ENCODE peak calls at places on chromosomes 6 and 20, in four cellular contexts. D is CD8-positive, alpha-beta T cell; B is right cardiac atrium; Z is Peyer's patch. Y is an unnamed sample. For H3K9me3, the result is how much of the 10 kb centered on the place peaks cover.

GRCh38 chr6:22825210-22825609 is 255.8 kb downstream of the HDGFL1 start:
- DNase-seq in Z (no peak), D (no peak), B (no peak), Y (no peak)

GRCh38 chr6:42702200-42702599 is 20.2 kb downstream of the PRPH2 start:
- DNase-seq in B (no peak), D (no peak), Z (no peak), Y (no peak)

GRCh38 chr6:63740709-63741108 is 105.1 kb downstream of the PHF3 start:
- DNase-seq in B (no peak), D (no peak), Z (no peak), Y (no peak)

GRCh38 chr6:29968130-29968529 is 25.8 kb downstream of the HLA-A start:
- DNase-seq in Z (no peak), D (no peak), B (no peak), Y (no peak)

GRCh38 chr6:7542065-7542877 is 800 bp downstream of the DSP start:
- DNase-seq in B (peak), Z (peak), D (no peak), Y (peak)

GRCh38 chr20:2799271-2799670 is 1.2 kb downstream of the CPXM1 start:
- DNase-seq in D (no peak), B (no peak), Z (no peak), Y (no peak)

GRCh38 chr6:109690373-109690739 is 646 bp downstream of the AK9 start:
- DNase-seq in Z (peak), D (peak), B (peak), Y (peak)

GRCh38 chr6:113350521-113350920 is 506.6 kb upstream of the MARCKS start:
- DNase-seq in D (no peak), Z (no peak), B (no peak), Y (no peak)

GRCh38 chr20:47498606-47499005 is 3.1 kb upstream of the NCOA3 start:
- DNase-seq in Z (peak), D (no peak), B (no peak), Y (no peak)

DNA sequence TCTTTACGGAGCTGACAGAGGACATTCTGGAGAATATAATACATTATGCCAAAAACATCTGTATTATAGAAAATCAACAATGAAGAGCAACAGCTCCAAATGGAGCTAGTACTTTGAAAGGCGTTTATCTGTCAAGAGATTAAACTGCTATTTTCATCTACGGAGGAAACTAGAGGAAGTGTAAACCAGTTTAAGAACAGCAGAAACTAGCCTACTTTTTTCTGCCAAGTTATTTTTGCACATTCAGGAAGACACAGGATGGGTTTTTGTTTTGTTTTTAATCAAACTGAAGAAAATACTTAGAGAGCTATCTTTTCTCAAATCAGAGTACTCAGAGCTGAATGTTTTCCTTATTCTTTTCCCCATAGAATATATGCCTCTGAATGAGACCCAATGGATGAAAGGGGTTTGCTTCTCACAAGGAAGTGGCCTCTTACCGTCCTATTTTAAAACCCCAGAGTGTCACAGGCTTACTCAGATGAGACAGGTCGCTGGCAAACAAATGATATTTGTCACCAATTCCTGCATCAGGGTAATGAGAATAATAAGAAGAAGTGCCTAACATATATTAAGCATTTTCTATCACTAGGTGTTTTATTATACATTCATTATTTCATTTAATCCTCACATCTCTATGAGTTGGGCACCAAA is 538.5 kb downstream of the CD83 start:
- DNase-seq in Z (no peak), B (no peak), D (no peak), Y (no peak)
- H3K9me3 ChIP-seq in Z (under half), B (under half), D (under half), Y (under half)

GRCh38 chr20:33868571-33868970 is 57.4 kb downstream of the CHMP4B start:
- DNase-seq in Z (no peak), B (no peak), D (no peak), Y (no peak)
- H3K9me3 ChIP-seq in Z (under half), B (under half), D (under half), Y (under half)

DNA sequence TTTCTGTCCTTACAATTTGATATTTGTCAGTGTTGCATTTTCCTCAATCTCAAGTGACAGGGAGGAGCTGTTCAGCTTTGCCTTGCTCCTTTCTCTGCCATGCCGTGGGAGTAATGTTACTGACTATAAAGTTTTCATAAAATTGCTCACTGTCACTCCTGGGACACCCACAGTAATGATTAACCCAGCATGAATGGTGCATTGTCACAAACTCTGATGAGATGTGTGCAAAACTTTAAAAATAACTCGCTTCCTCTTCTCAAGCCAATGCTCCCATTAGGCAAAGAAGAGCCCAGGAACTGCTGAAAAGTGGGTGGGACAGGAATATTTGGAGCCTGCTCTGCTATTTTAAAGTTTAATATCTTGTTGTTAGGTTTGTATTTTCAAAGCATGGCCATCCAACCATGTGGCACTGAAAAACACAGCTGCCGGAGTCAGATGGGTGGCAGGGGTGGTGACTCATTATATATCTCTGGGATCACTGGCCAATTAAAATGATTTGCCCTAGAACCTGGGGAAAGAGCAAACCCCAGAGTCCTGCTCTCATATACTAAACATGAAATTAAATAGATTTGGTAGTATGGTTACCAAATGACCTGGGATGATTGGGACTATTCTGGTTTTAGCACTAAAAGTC is 260.1 kb downstream of the BTBD3 start:
- DNase-seq in D (no peak), B (no peak), Z (peak), Y (no peak)
- H3K9me3 ChIP-seq in D (under half), B (under half), Z (under half), Y (under half)

GRCh38 chr20:20395856-20396600 is 28.1 kb downstream of the INSM1 start:
- DNase-seq in Z (no peak), D (no peak), B (no peak), Y (no peak)
- H3K9me3 ChIP-seq in Z (under half), D (under half), B (under half), Y (under half)

GRCh38 chr20:60808701-60809100 is 443.4 kb upstream of the CDH4 start:
- DNase-seq in B (no peak), D (no peak), Z (no peak), Y (no peak)

GRCh38 chr20:60810561-60810960 is 441.5 kb upstream of the CDH4 start:
- DNase-seq in Z (no peak), D (no peak), B (no peak), Y (no peak)

GRCh38 chr20:60815656-60816055 is 436.4 kb upstream of the CDH4 start:
- DNase-seq in Z (no peak), D (no peak), B (no peak), Y (no peak)

GRCh38 chr20:60813066-60813465 is 439.0 kb upstream of the CDH4 start:
- DNase-seq in B (no peak), Z (no peak), D (no peak), Y (no peak)

DNA sequence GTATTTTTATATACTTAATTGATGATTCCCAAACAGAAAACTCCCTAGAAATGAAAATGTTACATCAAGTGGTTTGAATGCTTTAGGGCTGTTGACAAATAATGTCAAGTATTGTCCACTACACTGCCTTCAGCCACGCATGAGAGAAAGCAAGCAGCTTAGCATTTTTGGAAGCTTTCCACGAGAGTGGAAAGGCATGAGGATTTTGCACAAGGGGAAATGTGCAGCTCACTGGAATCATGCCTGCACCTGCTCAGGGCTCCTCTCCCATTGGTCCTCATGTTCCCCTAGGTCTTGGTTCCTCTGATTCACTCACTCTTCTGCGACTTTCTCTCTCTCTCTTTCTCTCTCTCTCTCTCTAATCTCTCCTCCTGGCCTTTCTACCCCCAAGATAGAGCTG is 439.5 kb upstream of the CDH4 start:
- DNase-seq in B (no peak), D (no peak), Z (no peak), Y (no peak)
- H3K9me3 ChIP-seq in B (under half), D (under half), Z (under half), Y (under half)

DNA sequence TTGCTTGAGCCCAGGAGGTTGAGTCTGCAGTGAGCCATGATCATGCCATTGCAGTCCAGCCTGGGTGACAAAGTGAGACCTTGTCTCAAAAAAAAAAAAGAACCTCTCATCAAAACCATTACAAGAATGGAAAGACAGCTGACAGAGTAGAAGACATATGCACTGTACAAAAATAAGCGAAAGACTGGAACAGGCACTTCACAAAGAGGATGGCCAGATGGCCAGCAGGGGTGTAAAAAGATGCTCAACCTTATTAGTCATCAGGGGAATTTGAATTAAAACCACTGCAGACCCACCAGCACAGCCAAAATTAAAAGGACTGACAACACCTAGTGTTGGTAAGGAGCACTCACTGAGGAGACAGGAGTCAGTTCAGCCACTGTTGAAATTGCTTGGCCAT is 13.5 kb upstream of the TAF4 start:
- DNase-seq in D (no peak), B (no peak), Z (no peak), Y (no peak)
- H3K9me3 ChIP-seq in D (under half), B (under half), Z (under half), Y (under half)